ENCODE peak calls at places on chromosomes 5 and 9, in five cellular contexts. K is A549, S is stomach, F is tibial nerve, B is sigmoid colon. P is an unnamed sample.

GRCh38 chr5:33328842-33329241 is 111.9 kb upstream of the TARS1 start:
- DNase-seq in K (no peak), S (no peak), F (no peak), B (no peak), P (no peak)

GRCh38 chr5:142924135-142924883 is 154.1 kb downstream of the ARHGAP26 start:
- DNase-seq in K (peak; percentile 13), S (no peak), F (no peak), B (no peak), P (no peak)

GRCh38 chr5:172383231-172383802 is 71.0 kb downstream of the SH3PXD2B start:
- DNase-seq in K (peak; percentile 66), S (peak; percentile 49), F (no peak), B (no peak), P (no peak)

GRCh38 chr9:122951056-122951455 is 10.2 kb downstream of the RABGAP1 start:
- DNase-seq in K (no peak), S (no peak), F (no peak), B (no peak), P (no peak)

GRCh38 chr5:108707145-108707544 is 40.6 kb upstream of the FER start:
- DNase-seq in K (no peak), S (no peak), F (no peak), B (no peak), P (no peak)

GRCh38 chr5:115455241-115455640 is 89.3 kb downstream of the FEM1C start:
- DNase-seq in K (no peak), S (no peak), F (no peak), B (no peak), P (no peak)

GRCh38 chr9:105647595-105648349 is 14.5 kb upstream of the TAL2 start:
- DNase-seq in K (no peak), S (no peak), F (no peak), B (no peak), P (no peak)

GRCh38 chr5:172424111-172424490 is 30.2 kb downstream of the SH3PXD2B start:
- DNase-seq in K (no peak), S (no peak), F (no peak), B (no peak), P (no peak)

GRCh38 chr5:149724884-149725283 is 5.2 kb upstream of the PPARGC1B start:
- DNase-seq in K (no peak), S (no peak), F (no peak), B (no peak), P (no peak)

GRCh38 chr5:151900876-151901275 is 23.8 kb downstream of the GLRA1 start:
- DNase-seq in K (no peak), S (no peak), F (no peak), B (no peak), P (no peak)

GRCh38 chr9:131678499-131679111 is 61.3 kb downstream of the RAPGEF1 start:
- DNase-seq in K (peak; percentile 92), S (peak; percentile 68), F (peak; percentile 54), B (peak; percentile 90), P (peak; percentile 93)

GRCh38 chr9:27365977-27366376 is 69.0 kb upstream of the EQTN start:
- DNase-seq in K (no peak), S (no peak), F (no peak), B (no peak), P (no peak)

GRCh38 chr9:124792976-124793594 is 16.2 kb downstream of the OLFML2A start:
- DNase-seq in K (no peak), S (no peak), F (no peak), B (no peak), P (no peak)

GRCh38 chr9:96251451-96251850 is 50.5 kb downstream of the HSD17B3 start:
- DNase-seq in K (no peak), S (no peak), F (no peak), B (no peak), P (no peak)

GRCh38 chr9:130265431-130266235 is at the start of gene HMCN2:
- DNase-seq in K (no peak), S (no peak), F (no peak), B (peak; percentile 86), P (no peak)

GRCh38 chr9:133818444-133818843 is 80.3 kb upstream of the SARDH start:
- DNase-seq in K (no peak), S (no peak), F (no peak), B (no peak), P (no peak)

GRCh38 chr5:8601831-8602354 is 732.9 kb downstream of the MTRR start:
- DNase-seq in K (no peak), S (no peak), F (no peak), B (no peak), P (no peak)

GRCh38 chr9:76810377-76810957 is 46.2 kb downstream of the PCA3 start:
- DNase-seq in K (peak; percentile 8), S (no peak), F (no peak), B (no peak), P (no peak)

GRCh38 chr9:69085523-69086283 is 50.2 kb downstream of the FXN start:
- DNase-seq in K (no peak), S (no peak), F (no peak), B (no peak), P (no peak)

GRCh38 chr9:110340306-110340705 is 2.6 kb upstream of the TXNDC8 start:
- DNase-seq in K (no peak), S (no peak), F (no peak), B (no peak), P (no peak)

GRCh38 chr5:57804007-57804444 is 321.4 kb upstream of the ACTBL2 start:
- DNase-seq in K (no peak), S (no peak), F (no peak), B (no peak), P (no peak)

GRCh38 chr5:159883522-159883950 is 32.7 kb upstream of the ADRA1B start:
- DNase-seq in K (no peak), S (no peak), F (no peak), B (no peak), P (no peak)

GRCh38 chr5:6291961-6292360 is 86.4 kb downstream of the MED10 start:
- DNase-seq in K (no peak), S (no peak), F (no peak), B (no peak), P (no peak)

GRCh38 chr9:112097712-112098688 is 77.1 kb downstream of the SUSD1 start:
- DNase-seq in K (peak; percentile 72), S (peak; percentile 66), F (no peak), B (no peak), P (peak; percentile 88)

GRCh38 chr5:173720341-173721258 is 104.2 kb upstream of the BOD1 start:
- DNase-seq in K (no peak), S (no peak), F (no peak), B (no peak), P (no peak)

GRCh38 chr9:79684711-79685575 is 113.2 kb downstream of the TLE4 start:
- DNase-seq in K (no peak), S (no peak), F (no peak), B (no peak), P (peak; percentile 34)

GRCh38 chr9:74285075-74285474 is 212.1 kb upstream of the RORB start:
- DNase-seq in K (no peak), S (no peak), F (no peak), B (no peak), P (no peak)

GRCh38 chr5:39283231-39283818 is 64.0 kb upstream of the FYB1 start:
- DNase-seq in K (peak; percentile 65), S (no peak), F (no peak), B (no peak), P (no peak)

GRCh38 chr5:157463621-157464407 is 3.8 kb downstream of the NIPAL4 start:
- DNase-seq in K (no peak), S (no peak), F (no peak), B (no peak), P (no peak)

GRCh38 chr5:32852535-32852934 is 141.4 kb downstream of the NPR3 start:
- DNase-seq in K (peak; percentile 15), S (no peak), F (peak; percentile 64), B (no peak), P (no peak)

GRCh38 chr5:59789197-59789596 is 104.3 kb downstream of the PDE4D start:
- DNase-seq in K (no peak), S (no peak), F (no peak), B (peak; percentile 77), P (no peak)

GRCh38 chr9:14788846-14789245 is 66.3 kb upstream of the CER1 start:
- DNase-seq in K (no peak), S (no peak), F (no peak), B (no peak), P (no peak)

GRCh38 chr5:142201471-142201887 is 92.9 kb downstream of the NDFIP1 start:
- DNase-seq in K (no peak), S (no peak), F (no peak), B (no peak), P (no peak)

GRCh38 chr5:150461231-150461630 is 11.7 kb upstream of the RPS14 start:
- DNase-seq in K (no peak), S (no peak), F (no peak), B (no peak), P (no peak)

GRCh38 chr9:121267689-121268597 is at the start of gene GSN:
- DNase-seq in K (peak; percentile 69), S (peak; percentile 88), F (peak; percentile 82), B (peak; percentile 94), P (no peak)

GRCh38 chr5:10581867-10582511 is 18.1 kb downstream of the ANKRD33B start:
- DNase-seq in K (no peak), S (no peak), F (no peak), B (no peak), P (no peak)

DNA sequence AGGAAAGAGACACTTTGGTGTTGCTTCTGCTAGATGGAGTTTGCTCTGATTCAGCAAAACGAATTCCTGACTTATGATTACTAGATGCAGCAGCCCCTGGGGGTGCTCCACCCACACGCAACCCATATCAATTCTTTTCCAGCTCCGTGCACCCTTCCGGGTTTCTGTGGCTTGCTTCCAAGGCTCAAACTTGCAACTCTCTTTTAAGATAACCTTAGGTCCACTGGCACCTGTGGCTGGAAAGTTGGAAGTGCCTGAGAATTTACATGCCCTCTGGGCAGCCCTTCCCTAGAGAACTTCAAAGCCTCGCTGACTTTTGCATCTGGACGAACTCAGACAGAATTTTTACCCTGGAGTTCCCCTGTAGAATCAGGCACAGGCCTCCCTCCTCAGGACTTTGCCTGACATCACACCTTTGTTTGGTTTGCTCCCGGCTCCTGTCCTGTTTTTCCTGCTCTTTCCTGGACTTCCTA is 224.9 kb downstream of the SNX18 start:
- DNase-seq in K (peak; percentile 19), S (peak; percentile 89), F (no peak), B (no peak), P (peak; percentile 86)
- TF ChIP-seq EP300 in K (no peak), S (no peak), F (no peak), B (no peak), P (no peak)

GRCh38 chr5:106269252-106269843 is 1401.4 kb downstream of the EFNA5 start:
- DNase-seq in K (no peak), S (no peak), F (no peak), B (no peak), P (no peak)
- TF ChIP-seq CTCF in K (peak; percentile 48), S (no peak), F (no peak), B (no peak), P (peak; percentile 9)

DNA sequence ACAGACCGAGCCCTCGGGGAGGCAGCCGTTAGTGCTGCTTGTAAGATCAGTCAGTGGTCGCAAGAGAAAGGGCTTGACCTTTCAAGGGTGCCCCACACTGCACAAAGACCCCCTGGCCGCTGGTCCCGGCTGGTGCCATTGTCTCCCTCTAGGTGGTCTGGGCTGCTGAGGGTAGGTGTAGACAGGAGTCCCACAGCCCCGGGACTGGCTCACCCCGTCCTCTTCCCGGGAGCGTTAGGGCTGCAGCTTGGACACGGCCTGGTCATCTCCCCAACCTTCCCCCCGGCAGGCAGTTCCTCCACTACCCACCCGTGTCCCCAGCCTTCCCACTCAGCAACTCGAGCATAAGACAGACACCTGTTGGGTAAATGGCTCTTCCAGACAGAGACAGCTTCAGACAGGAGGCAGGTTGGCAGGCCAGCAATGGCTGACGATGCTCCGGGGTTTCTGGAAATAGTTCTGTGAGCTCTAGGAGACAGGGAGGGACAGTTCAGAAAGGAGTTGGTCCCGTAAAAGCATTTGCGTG is 15.3 kb upstream of the TMEM250 start:
- DNase-seq in K (no peak), S (no peak), F (no peak), B (no peak), P (no peak)
- H3K4me3 ChIP-seq in K (peak overlapping the region; percentile 58), S (no peak overlapping the region), F (no peak overlapping the region), B (no peak overlapping the region), P (no peak overlapping the region)

GRCh38 chr5:103307470-103307869 is 48.9 kb downstream of the MACIR start:
- DNase-seq in K (no peak), S (no peak), F (no peak), B (no peak), P (no peak)
- TF ChIP-seq EP300 in K (no peak), S (no peak), F (no peak), B (no peak), P (no peak)